ENCODE peak calls at places on chromosomes 13 and 19, in eight cellular contexts. One of them, this sample, is unnamed. For H3K9me3, the result is how much of the 10 kb centered on the place peaks cover.

GRCh38 chr19:5445667-5446066 is 9.6 kb upstream of the ZNRF4 start:
- DNase-seq in K562: peak
- DNase-seq in stomach: no peak
- DNase-seq in effector memory CD4-positive, alpha-beta T cell: no peak
- DNase-seq in Panc1: no peak
- DNase-seq in tibial nerve: no peak
- DNase-seq in SJSA1: no peak
- DNase-seq in left ventricle myocardium inferior: no peak
- DNase-seq in this sample: no peak

GRCh38 chr13:38141792-38142191 is 207.9 kb upstream of the UFM1 start:
- DNase-seq in Panc1: no peak
- DNase-seq in SJSA1: no peak
- DNase-seq in effector memory CD4-positive, alpha-beta T cell: no peak
- DNase-seq in stomach: no peak
- DNase-seq in K562: no peak
- DNase-seq in left ventricle myocardium inferior: no peak
- DNase-seq in tibial nerve: no peak
- DNase-seq in this sample: no peak

GRCh38 chr19:35716735-35716984 is 1.1 kb upstream of the KMT2B start:
- DNase-seq in left ventricle myocardium inferior: no peak
- DNase-seq in SJSA1: no peak
- DNase-seq in tibial nerve: no peak
- DNase-seq in K562: no peak
- DNase-seq in Panc1: no peak
- DNase-seq in effector memory CD4-positive, alpha-beta T cell: no peak
- DNase-seq in stomach: no peak
- DNase-seq in this sample: no peak

GRCh38 chr19:33506498-33506897 is 15.1 kb downstream of the PEPD start:
- DNase-seq in SJSA1: no peak
- DNase-seq in left ventricle myocardium inferior: no peak
- DNase-seq in effector memory CD4-positive, alpha-beta T cell: no peak
- DNase-seq in tibial nerve: no peak
- DNase-seq in Panc1: no peak
- DNase-seq in K562: no peak
- DNase-seq in stomach: no peak
- DNase-seq in this sample: no peak

GRCh38 chr19:33286899-33287298 is 15.4 kb downstream of the CEBPA start:
- DNase-seq in left ventricle myocardium inferior: no peak
- DNase-seq in K562: no peak
- DNase-seq in effector memory CD4-positive, alpha-beta T cell: no peak
- DNase-seq in SJSA1: no peak
- DNase-seq in stomach: no peak
- DNase-seq in Panc1: no peak
- DNase-seq in tibial nerve: no peak
- DNase-seq in this sample: no peak

GRCh38 chr19:46678110-46678732 is 17.2 kb upstream of the DACT3 start:
- DNase-seq in stomach: peak
- DNase-seq in left ventricle myocardium inferior: no peak
- DNase-seq in SJSA1: peak
- DNase-seq in tibial nerve: no peak
- DNase-seq in effector memory CD4-positive, alpha-beta T cell: peak
- DNase-seq in K562: peak
- DNase-seq in Panc1: no peak
- DNase-seq in this sample: peak

GRCh38 chr19:53927745-53928144 is 18.7 kb downstream of the CACNG7 start:
- DNase-seq in tibial nerve: no peak
- DNase-seq in SJSA1: no peak
- DNase-seq in effector memory CD4-positive, alpha-beta T cell: no peak
- DNase-seq in stomach: no peak
- DNase-seq in Panc1: no peak
- DNase-seq in left ventricle myocardium inferior: no peak
- DNase-seq in K562: peak
- DNase-seq in this sample: no peak

GRCh38 chr13:49821216-49821820 is 28.8 kb upstream of the KPNA3 start:
- DNase-seq in effector memory CD4-positive, alpha-beta T cell: no peak
- DNase-seq in Panc1: no peak
- DNase-seq in left ventricle myocardium inferior: no peak
- DNase-seq in tibial nerve: no peak
- DNase-seq in K562: no peak
- DNase-seq in stomach: no peak
- DNase-seq in SJSA1: no peak
- DNase-seq in this sample: no peak

GRCh38 chr13:80458546-80458945 is 117.6 kb upstream of the SPRY2 start:
- DNase-seq in effector memory CD4-positive, alpha-beta T cell: no peak
- DNase-seq in left ventricle myocardium inferior: no peak
- DNase-seq in SJSA1: no peak
- DNase-seq in Panc1: no peak
- DNase-seq in K562: no peak
- DNase-seq in stomach: no peak
- DNase-seq in tibial nerve: no peak
- DNase-seq in this sample: no peak

GRCh38 chr13:99277629-99278028 is 19.4 kb upstream of the GPR18 start:
- DNase-seq in stomach: no peak
- DNase-seq in tibial nerve: no peak
- DNase-seq in effector memory CD4-positive, alpha-beta T cell: no peak
- DNase-seq in SJSA1: peak
- DNase-seq in left ventricle myocardium inferior: no peak
- DNase-seq in K562: no peak
- DNase-seq in Panc1: no peak
- DNase-seq in this sample: no peak

GRCh38 chr13:60226507-60226906 is 62.8 kb upstream of the DIAPH3 start:
- DNase-seq in stomach: no peak
- DNase-seq in tibial nerve: no peak
- DNase-seq in left ventricle myocardium inferior: no peak
- DNase-seq in Panc1: no peak
- DNase-seq in K562: peak
- DNase-seq in SJSA1: no peak
- DNase-seq in effector memory CD4-positive, alpha-beta T cell: no peak
- DNase-seq in this sample: no peak

GRCh38 chr19:46392252-46392801 is 21.0 kb downstream of the CCDC8 start:
- DNase-seq in SJSA1: peak
- DNase-seq in effector memory CD4-positive, alpha-beta T cell: no peak
- DNase-seq in left ventricle myocardium inferior: no peak
- DNase-seq in K562: no peak
- DNase-seq in Panc1: no peak
- DNase-seq in tibial nerve: no peak
- DNase-seq in stomach: no peak
- DNase-seq in this sample: no peak

GRCh38 chr19:829129-829758 is 1.6 kb downstream of the AZU1 start:
- DNase-seq in left ventricle myocardium inferior: no peak
- DNase-seq in K562: no peak
- DNase-seq in Panc1: no peak
- DNase-seq in tibial nerve: no peak
- DNase-seq in stomach: no peak
- DNase-seq in effector memory CD4-positive, alpha-beta T cell: no peak
- DNase-seq in SJSA1: no peak
- DNase-seq in this sample: no peak

GRCh38 chr19:17757125-17757524 is 5.8 kb downstream of the FCHO1 start:
- DNase-seq in tibial nerve: no peak
- DNase-seq in Panc1: no peak
- DNase-seq in SJSA1: no peak
- DNase-seq in effector memory CD4-positive, alpha-beta T cell: no peak
- DNase-seq in K562: no peak
- DNase-seq in stomach: peak
- DNase-seq in left ventricle myocardium inferior: peak
- DNase-seq in this sample: no peak

DNA sequence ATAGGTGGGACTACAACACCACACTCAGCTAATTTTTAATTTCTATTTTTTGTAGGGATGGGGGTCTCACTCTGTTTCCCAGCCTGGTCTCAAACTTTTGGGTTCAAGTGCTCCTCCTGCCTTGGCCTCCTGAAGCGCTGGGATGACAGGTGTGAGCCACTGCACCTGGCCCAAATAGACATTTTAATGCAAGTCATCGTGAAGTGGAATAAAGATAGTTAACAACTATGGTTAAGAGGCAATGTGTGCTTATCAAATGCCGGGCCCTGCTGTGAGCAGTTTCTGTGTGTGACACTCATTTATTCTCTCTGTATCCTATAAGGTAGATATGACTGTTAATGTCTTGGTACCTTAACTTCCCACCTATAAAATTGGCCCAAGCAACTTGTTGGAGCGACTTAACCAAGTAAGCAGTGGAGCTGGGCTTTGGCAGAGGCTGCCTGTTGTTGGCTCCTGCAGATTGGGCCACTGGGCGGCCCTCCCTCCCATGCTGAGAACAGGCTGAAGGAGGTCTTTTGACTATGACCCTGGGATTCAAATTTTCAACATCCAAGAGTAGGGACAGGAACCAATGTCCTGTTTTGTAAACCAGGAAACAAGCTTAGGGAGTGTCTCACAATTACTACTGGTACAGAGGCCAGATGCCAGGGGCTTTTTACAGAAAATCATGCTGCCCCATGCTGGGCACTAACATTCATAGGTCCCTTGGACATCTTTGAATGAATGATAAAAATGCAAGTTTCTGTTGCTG is 450.7 kb downstream of the TSHZ3 start:
- DNase-seq in K562: no peak
- DNase-seq in SJSA1: no peak
- DNase-seq in tibial nerve: no peak
- DNase-seq in effector memory CD4-positive, alpha-beta T cell: no peak
- DNase-seq in left ventricle myocardium inferior: no peak
- DNase-seq in Panc1: no peak
- DNase-seq in stomach: no peak
- DNase-seq in this sample: no peak
- H3K9me3 ChIP-seq in K562: under half
- H3K9me3 ChIP-seq in SJSA1: under half
- H3K9me3 ChIP-seq in tibial nerve: under half
- H3K9me3 ChIP-seq in effector memory CD4-positive, alpha-beta T cell: under half
- H3K9me3 ChIP-seq in left ventricle myocardium inferior: under half
- H3K9me3 ChIP-seq in Panc1: under half
- H3K9me3 ChIP-seq in stomach: under half
- H3K9me3 ChIP-seq in this sample: under half

GRCh38 chr19:2237051-2237868 is 636 bp downstream of the SF3A2 start:
- DNase-seq in tibial nerve: no peak
- DNase-seq in SJSA1: no peak
- DNase-seq in stomach: no peak
- DNase-seq in K562: no peak
- DNase-seq in effector memory CD4-positive, alpha-beta T cell: no peak
- DNase-seq in Panc1: no peak
- DNase-seq in left ventricle myocardium inferior: no peak
- DNase-seq in this sample: no peak

GRCh38 chr19:2240881-2241760 is 4.5 kb downstream of the SF3A2 start:
- DNase-seq in left ventricle myocardium inferior: no peak
- DNase-seq in SJSA1: no peak
- DNase-seq in K562: no peak
- DNase-seq in Panc1: no peak
- DNase-seq in effector memory CD4-positive, alpha-beta T cell: no peak
- DNase-seq in tibial nerve: no peak
- DNase-seq in stomach: no peak
- DNase-seq in this sample: no peak

GRCh38 chr19:2237869-2238153 is 1.2 kb downstream of the SF3A2 start:
- DNase-seq in stomach: no peak
- DNase-seq in K562: no peak
- DNase-seq in Panc1: no peak
- DNase-seq in effector memory CD4-positive, alpha-beta T cell: no peak
- DNase-seq in SJSA1: no peak
- DNase-seq in tibial nerve: no peak
- DNase-seq in left ventricle myocardium inferior: no peak
- DNase-seq in this sample: no peak

GRCh38 chr19:2239771-2240770 is 3.4 kb downstream of the SF3A2 start:
- DNase-seq in SJSA1: no peak
- DNase-seq in left ventricle myocardium inferior: no peak
- DNase-seq in effector memory CD4-positive, alpha-beta T cell: no peak
- DNase-seq in stomach: no peak
- DNase-seq in K562: no peak
- DNase-seq in tibial nerve: no peak
- DNase-seq in Panc1: no peak
- DNase-seq in this sample: peak

GRCh38 chr19:2239173-2239572 is 2.5 kb downstream of the SF3A2 start:
- DNase-seq in stomach: no peak
- DNase-seq in tibial nerve: no peak
- DNase-seq in SJSA1: no peak
- DNase-seq in K562: no peak
- DNase-seq in effector memory CD4-positive, alpha-beta T cell: no peak
- DNase-seq in Panc1: no peak
- DNase-seq in left ventricle myocardium inferior: no peak
- DNase-seq in this sample: no peak
- H3K27ac ChIP-seq in stomach: no peak
- H3K27ac ChIP-seq in tibial nerve: no peak
- H3K27ac ChIP-seq in SJSA1: no peak
- H3K27ac ChIP-seq in K562: peak
- H3K27ac ChIP-seq in effector memory CD4-positive, alpha-beta T cell: peak
- H3K27ac ChIP-seq in Panc1: peak
- H3K27ac ChIP-seq in left ventricle myocardium inferior: peak
- H3K27ac ChIP-seq in this sample: peak

DNA sequence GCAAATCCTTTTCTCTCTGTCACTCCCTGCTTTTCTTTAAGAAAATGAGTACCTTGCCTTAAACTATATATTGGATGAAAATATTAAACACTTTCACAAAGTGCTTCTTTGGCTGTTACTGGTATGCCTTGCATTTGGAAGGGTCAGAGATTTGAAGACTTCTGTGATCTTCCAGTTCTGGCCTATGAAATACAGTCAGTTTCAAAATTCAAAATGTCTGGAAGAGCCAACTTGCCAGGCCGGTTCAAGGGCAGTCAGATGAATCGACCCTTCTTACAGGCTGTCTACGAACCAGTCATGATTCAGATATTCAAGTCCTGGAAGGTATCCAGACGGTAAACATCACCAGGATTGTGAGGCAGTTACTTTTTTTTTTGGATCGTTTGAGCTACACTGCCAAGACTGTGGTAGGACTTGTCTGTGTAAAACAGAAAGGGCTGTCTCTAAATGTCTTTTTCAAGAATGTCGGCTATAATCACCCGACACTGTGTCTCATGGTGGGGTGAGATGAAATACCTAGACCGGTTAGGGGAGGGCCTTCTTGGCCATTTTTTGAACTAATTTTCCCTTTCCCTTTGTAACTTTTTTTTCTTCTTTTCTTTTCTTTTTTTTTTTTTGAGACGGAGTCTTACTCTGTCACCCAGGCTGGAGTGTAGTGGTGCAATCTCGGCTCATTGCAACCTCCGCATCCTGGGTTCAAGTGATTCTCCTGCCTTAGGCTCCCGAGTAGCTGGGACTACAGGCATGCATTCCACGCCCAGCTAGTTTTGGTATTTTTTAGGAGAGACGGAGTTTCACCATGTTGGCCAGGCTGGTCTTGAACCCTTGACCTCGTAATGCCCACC is 11.2 kb downstream of the ACTN4 start:
- DNase-seq in left ventricle myocardium inferior: no peak
- DNase-seq in stomach: peak
- DNase-seq in K562: no peak
- DNase-seq in SJSA1: peak
- DNase-seq in tibial nerve: no peak
- DNase-seq in effector memory CD4-positive, alpha-beta T cell: no peak
- DNase-seq in Panc1: peak
- DNase-seq in this sample: no peak
- H3K4me3 ChIP-seq in left ventricle myocardium inferior: peak
- H3K4me3 ChIP-seq in stomach: no peak
- H3K4me3 ChIP-seq in K562: no peak
- H3K4me3 ChIP-seq in SJSA1: no peak
- H3K4me3 ChIP-seq in tibial nerve: no peak
- H3K4me3 ChIP-seq in effector memory CD4-positive, alpha-beta T cell: no peak
- H3K4me3 ChIP-seq in Panc1: peak
- H3K4me3 ChIP-seq in this sample: no peak

GRCh38 chr19:12272980-12273901 is 21.4 kb downstream of the ZNF44 start:
- DNase-seq in Panc1: no peak
- DNase-seq in effector memory CD4-positive, alpha-beta T cell: no peak
- DNase-seq in K562: no peak
- DNase-seq in stomach: no peak
- DNase-seq in SJSA1: no peak
- DNase-seq in tibial nerve: no peak
- DNase-seq in left ventricle myocardium inferior: no peak
- DNase-seq in this sample: no peak

GRCh38 chr19:12270854-12271253 is 23.8 kb downstream of the ZNF44 start:
- DNase-seq in K562: no peak
- DNase-seq in SJSA1: no peak
- DNase-seq in Panc1: no peak
- DNase-seq in stomach: no peak
- DNase-seq in effector memory CD4-positive, alpha-beta T cell: no peak
- DNase-seq in left ventricle myocardium inferior: no peak
- DNase-seq in tibial nerve: no peak
- DNase-seq in this sample: no peak

GRCh38 chr19:12272386-12272785 is 22.3 kb downstream of the ZNF44 start:
- DNase-seq in stomach: no peak
- DNase-seq in Panc1: no peak
- DNase-seq in K562: no peak
- DNase-seq in SJSA1: no peak
- DNase-seq in left ventricle myocardium inferior: no peak
- DNase-seq in tibial nerve: no peak
- DNase-seq in effector memory CD4-positive, alpha-beta T cell: no peak
- DNase-seq in this sample: no peak
- H3K9me3 ChIP-seq in stomach: half or more
- H3K9me3 ChIP-seq in Panc1: half or more
- H3K9me3 ChIP-seq in K562: under half
- H3K9me3 ChIP-seq in SJSA1: under half
- H3K9me3 ChIP-seq in left ventricle myocardium inferior: half or more
- H3K9me3 ChIP-seq in tibial nerve: half or more
- H3K9me3 ChIP-seq in effector memory CD4-positive, alpha-beta T cell: half or more
- H3K9me3 ChIP-seq in this sample: half or more